ENCODE peak calls at places on chromosomes 4 and X, in six cellular contexts. N is AG10803, Z is right lobe of liver, X is AG04450, E is fibroblast of the aortic adventitia, B is astrocyte of the cerebellum. F is an unnamed sample.

GRCh38 chr4:153131478-153132069 is 72.7 kb upstream of the TRIM2 start:
- DNase-seq in B (no peak), X (no peak), E (no peak), N (peak; percentile 73), Z (no peak), F (no peak)

GRCh38 chrX:150933945-150934350 is 35.5 kb upstream of the CD99L2 start:
- DNase-seq in Z (no peak), N (peak; percentile 75), E (peak; percentile 41), X (no peak), B (no peak), F (no peak)

GRCh38 chr4:72568959-72569718 is at the start of gene ADAMTS3:
- DNase-seq in Z (peak; percentile 58), E (peak; percentile 40), N (peak; percentile 8), X (peak; percentile 15), B (no peak), F (no peak)

GRCh38 chr4:123477804-123478209 is 81.2 kb downstream of the SPRY1 start:
- DNase-seq in B (peak; percentile 49), E (peak; percentile 47), N (peak; percentile 82), X (no peak), Z (no peak), F (no peak)

GRCh38 chr4:61994036-61994435 is 793.9 kb downstream of the ADGRL3 start:
- DNase-seq in N (no peak), E (no peak), Z (no peak), X (no peak), B (peak; percentile 49), F (no peak)

GRCh38 chr4:111988514-111988913 is 156.7 kb upstream of the FAM241A start:
- DNase-seq in B (no peak), N (no peak), X (no peak), E (no peak), Z (no peak), F (no peak)

GRCh38 chrX:150352114-150352513 is 11.0 kb upstream of the MAMLD1 start:
- DNase-seq in X (no peak), E (no peak), Z (no peak), B (no peak), N (peak; percentile 42), F (no peak)

GRCh38 chrX:30943984-30944383 is 54.9 kb upstream of the TAB3 start:
- DNase-seq in X (no peak), B (no peak), E (peak; percentile 32), Z (no peak), N (no peak), F (no peak)

GRCh38 chr4:106095408-106095807 is 200.1 kb downstream of the NPNT start:
- DNase-seq in X (no peak), B (no peak), E (no peak), Z (no peak), N (peak; percentile 45), F (no peak)

GRCh38 chrX:15468036-15468435 is 25.1 kb downstream of the PIR start:
- DNase-seq in B (peak; percentile 24), E (peak; percentile 85), N (peak; percentile 65), X (peak; percentile 20), Z (no peak), F (no peak)

GRCh38 chrX:15465347-15465746 is 27.8 kb downstream of the PIR start:
- DNase-seq in X (no peak), E (peak; percentile 70), Z (no peak), B (no peak), N (peak; percentile 52), F (peak; percentile 70)

GRCh38 chrX:15464704-15465103 is 28.4 kb downstream of the PIR start:
- DNase-seq in B (no peak), E (no peak), Z (no peak), X (no peak), N (no peak), F (no peak)

GRCh38 chrX:15469613-15470012 is 23.5 kb downstream of the PIR start:
- DNase-seq in B (no peak), X (no peak), Z (no peak), N (no peak), E (no peak), F (no peak)

GRCh38 chrX:15465896-15466651 is 27.1 kb downstream of the PIR start:
- DNase-seq in X (no peak), Z (no peak), B (no peak), E (peak; percentile 50), N (peak; percentile 42), F (no peak)
- TF ChIP-seq CTCF in X (no peak), Z (no peak), B (no peak), E (no peak), N (no peak), F (peak; percentile 16)

DNA sequence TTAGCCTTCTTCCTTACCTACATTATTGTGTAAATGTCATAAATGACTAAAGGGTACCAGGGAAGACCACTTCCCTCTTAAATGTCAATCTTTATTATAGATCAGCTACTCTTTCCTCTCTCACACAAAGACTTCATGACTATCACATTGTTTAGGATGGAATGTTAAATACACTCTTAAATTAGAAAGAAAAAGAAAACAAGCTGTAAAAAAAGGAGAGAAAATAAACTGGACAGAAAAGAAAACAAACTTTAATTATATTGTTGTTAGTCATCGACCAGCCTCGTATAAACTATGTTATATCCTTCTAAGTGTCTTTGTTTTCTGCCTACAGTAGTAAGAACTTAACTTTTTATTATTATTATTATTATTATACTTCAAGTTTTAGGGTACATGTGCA is 666.4 kb upstream of the NR3C2 start:
- DNase-seq in X (no peak), E (no peak), N (no peak), Z (no peak), B (no peak), F (no peak)
- H3K4me3 ChIP-seq in X (no peak overlapping the region), E (no peak overlapping the region), N (no peak overlapping the region), Z (no peak overlapping the region), B (no peak overlapping the region), F (no peak overlapping the region)

GRCh38 chrX:3788494-3789233 is 75.2 kb upstream of the PRKX start:
- DNase-seq in N (no peak), X (no peak), B (no peak), Z (no peak), E (no peak), F (no peak)
- TF ChIP-seq CTCF in N (no peak), X (peak; percentile 15), B (no peak), Z (no peak), E (no peak), F (no peak)

GRCh38 chrX:44890247-44890646 is 17.3 kb downstream of the KDM6A start:
- DNase-seq in B (no peak), Z (no peak), E (no peak), X (no peak), N (no peak), F (no peak)
- H3K4me3 ChIP-seq in B (no peak overlapping the region), Z (no peak overlapping the region), E (no peak overlapping the region), X (no peak overlapping the region), N (no peak overlapping the region), F (no peak overlapping the region)

GRCh38 chr4:10185518-10186227 is 69.1 kb upstream of the WDR1 start:
- DNase-seq in X (no peak), E (peak; percentile 52), Z (no peak), N (no peak), B (no peak), F (no peak)
- TF ChIP-seq CTCF in X (no peak), E (no peak), Z (no peak), N (no peak), B (no peak), F (no peak)

DNA sequence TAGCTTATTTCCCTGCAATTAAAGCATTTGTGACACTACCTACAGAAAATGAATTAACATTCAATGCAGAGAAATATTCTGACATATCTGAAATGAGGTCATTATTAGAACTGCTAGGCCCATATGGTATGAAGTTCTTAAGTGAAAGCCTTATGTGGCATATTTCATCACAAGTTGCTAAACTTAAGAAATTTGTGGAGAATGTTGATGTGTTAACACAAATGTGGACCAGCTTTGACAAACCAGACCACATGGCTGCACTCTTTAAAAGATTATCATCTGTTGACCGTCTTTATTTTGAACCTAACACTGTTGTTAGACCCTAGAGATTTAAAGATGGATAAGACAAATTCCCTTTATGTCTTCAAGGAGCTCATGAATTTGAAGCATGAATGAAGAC is 1024.1 kb downstream of the RPA4 start:
- DNase-seq in B (no peak), N (peak; percentile 28), Z (no peak), E (no peak), X (no peak), F (no peak)
- H3K4me3 ChIP-seq in B (no peak overlapping the region), N (no peak overlapping the region), Z (no peak overlapping the region), E (no peak overlapping the region), X (no peak overlapping the region), F (no peak overlapping the region)

GRCh38 chr4:2863649-2864048 is 20.0 kb downstream of the ADD1 start:
- DNase-seq in E (no peak), N (no peak), B (no peak), Z (no peak), X (no peak), F (no peak)
- TF ChIP-seq CTCF in E (no peak), N (no peak), B (no peak), Z (no peak), X (no peak), F (no peak)

DNA sequence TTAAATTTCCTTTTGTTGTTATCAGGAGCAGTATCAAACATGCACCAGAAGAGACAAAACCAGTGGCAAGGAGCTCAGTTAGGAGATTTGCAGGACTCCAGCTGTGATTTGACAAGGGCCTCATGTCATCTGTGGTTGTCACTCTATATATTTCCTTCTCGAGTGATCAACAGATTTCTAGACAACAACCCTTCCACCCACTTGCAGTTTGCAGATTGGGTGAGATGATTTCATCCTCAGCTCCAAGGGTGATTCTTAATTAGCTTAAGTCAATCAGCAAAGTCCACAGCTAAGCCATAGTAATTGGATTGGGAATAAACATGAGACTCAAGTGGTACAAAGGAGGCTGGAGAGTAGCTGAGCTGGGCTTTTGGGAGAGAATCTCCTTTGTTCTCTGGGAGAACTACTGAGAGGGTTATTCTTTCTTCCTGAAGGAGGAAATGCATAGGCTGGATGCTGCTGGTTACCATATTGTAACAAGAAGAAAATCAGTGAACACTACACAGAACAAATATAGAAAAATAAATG is 192.8 kb downstream of the PPARGC1A start:
- DNase-seq in B (no peak), Z (no peak), E (no peak), N (no peak), X (no peak), F (no peak)
- H3K4me3 ChIP-seq in B (no peak overlapping the region), Z (no peak overlapping the region), E (no peak overlapping the region), N (no peak overlapping the region), X (no peak overlapping the region), F (no peak overlapping the region)

GRCh38 chr4:186725422-186726149 is 1.9 kb upstream of the FAT1 start:
- DNase-seq in Z (peak; percentile 82), N (peak; percentile 86), E (peak; percentile 81), X (peak; percentile 70), B (peak; percentile 76), F (no peak)
- TF ChIP-seq CTCF in Z (peak; percentile 79), N (peak; percentile 70), E (peak; percentile 61), X (peak; percentile 81), B (peak; percentile 73), F (peak; percentile 86)

GRCh38 chr4:176001171-176002006 is 64.3 kb upstream of the WDR17 start:
- DNase-seq in N (peak; percentile 5), X (no peak), Z (peak; percentile 52), B (peak; percentile 31), E (peak; percentile 11), F (no peak)

GRCh38 chr4:175998782-175999181 is 66.9 kb upstream of the WDR17 start:
- DNase-seq in B (no peak), X (no peak), Z (no peak), E (no peak), N (no peak), F (no peak)

GRCh38 chr4:176005766-176006165 is 59.9 kb upstream of the WDR17 start:
- DNase-seq in X (no peak), B (no peak), Z (no peak), E (no peak), N (no peak), F (no peak)

GRCh38 chr4:175999944-176000343 is 65.7 kb upstream of the WDR17 start:
- DNase-seq in X (no peak), B (no peak), E (no peak), Z (no peak), N (no peak), F (no peak)

GRCh38 chr4:176002007-176002623 is 63.5 kb upstream of the WDR17 start:
- DNase-seq in Z (peak; percentile 47), N (peak; percentile 6), X (no peak), E (no peak), B (no peak), F (no peak)
- H3K4me3 ChIP-seq in Z (peak overlapping the region; percentile 44), N (peak overlapping the region; percentile 51), X (peak overlapping the region; percentile 51), E (peak overlapping the region; percentile 57), B (peak overlapping the region; percentile 48), F (peak overlapping the region; percentile 31)

F was measured in HFF-Myc.